ENCODE peak calls at places on chromosomes 12 and 14, in five cellular contexts. L, J, Z, U and Y are unnamed samples.

GRCh38 chr12:93502802-93503623 is 35.7 kb downstream of the MRPL42 start:
- DNase-seq in L (no peak), J (peak; percentile 52), Z (peak; percentile 1), U (peak; percentile 55), Y (peak; percentile 28)

GRCh38 chr12:126899926-126900792 is 1366.8 kb upstream of the TMEM132C start:
- DNase-seq in L (no peak), J (no peak), Z (no peak), U (no peak), Y (no peak)

GRCh38 chr12:80195143-80195726 is 95.9 kb downstream of the OTOGL start:
- DNase-seq in L (no peak), J (peak; percentile 77), Z (no peak), U (no peak), Y (peak; percentile 69)

GRCh38 chr14:105989746-105990302 is 463.4 kb downstream of the TMEM121 start:
- DNase-seq in L (no peak), J (no peak), Z (no peak), U (no peak), Y (no peak)

GRCh38 chr14:93304771-93305170 is 28.1 kb downstream of the BTBD7 start:
- DNase-seq in L (no peak), J (no peak), Z (no peak), U (no peak), Y (peak; percentile 45)

GRCh38 chr14:77372304-77372841 is 4.5 kb downstream of the TMED8 start:
- DNase-seq in L (no peak), J (peak; percentile 20), Z (no peak), U (no peak), Y (peak; percentile 65)

GRCh38 chr14:102050625-102051024 is 36.2 kb downstream of the HSP90AA1 start:
- DNase-seq in L (no peak), J (no peak), Z (no peak), U (no peak), Y (no peak)

GRCh38 chr12:108761226-108761625 is 29.9 kb upstream of the CORO1C start:
- DNase-seq in L (no peak), J (no peak), Z (no peak), U (no peak), Y (no peak)

GRCh38 chr14:92792885-92793284 is 1.2 kb upstream of the GOLGA5 start:
- DNase-seq in L (no peak), J (peak; percentile 19), Z (no peak), U (no peak), Y (peak; percentile 15)

GRCh38 chr12:110004598-110004997 is 5.4 kb downstream of the ANKRD13A start:
- DNase-seq in L (no peak), J (no peak), Z (no peak), U (no peak), Y (no peak)

GRCh38 chr12:6821271-6821673 is 349 bp upstream of the GPR162 start:
- DNase-seq in L (peak; percentile 76), J (peak; percentile 94), Z (peak; percentile 41), U (peak; percentile 38), Y (peak; percentile 60)

GRCh38 chr12:57171668-57172067 is 24.2 kb upstream of the LRP1-AS start:
- DNase-seq in L (no peak), J (no peak), Z (no peak), U (no peak), Y (peak; percentile 75)

GRCh38 chr14:90490727-90491050 is 93.9 kb downstream of the CALM1 start:
- DNase-seq in L (no peak), J (no peak), Z (no peak), U (no peak), Y (no peak)

GRCh38 chr14:54314365-54315134 is 82.3 kb upstream of the CDKN3 start:
- DNase-seq in L (no peak), J (no peak), Z (no peak), U (no peak), Y (no peak)

GRCh38 chr14:69886843-69887242 is 7.6 kb downstream of the SMOC1 start:
- DNase-seq in L (no peak), J (no peak), Z (no peak), U (no peak), Y (peak; percentile 91)

GRCh38 chr14:94597788-94598187 is 14.4 kb upstream of the SERPINA3 start:
- DNase-seq in L (no peak), J (no peak), Z (no peak), U (no peak), Y (no peak)

GRCh38 chr14:54894995-54895394 is 7.6 kb downstream of the GCH1 start:
- DNase-seq in L (no peak), J (no peak), Z (no peak), U (no peak), Y (peak; percentile 22)

GRCh38 chr14:99789581-99789980 is 3.6 kb upstream of the EML1 start:
- DNase-seq in L (no peak), J (no peak), Z (no peak), U (no peak), Y (no peak)

GRCh38 chr14:56002876-56003625 is 115.2 kb upstream of the PELI2 start:
- DNase-seq in L (no peak), J (no peak), Z (no peak), U (peak; percentile 49), Y (no peak)

GRCh38 chr12:117226505-117226904 is 36.2 kb upstream of the FBXO21 start:
- DNase-seq in L (no peak), J (no peak), Z (no peak), U (no peak), Y (no peak)

GRCh38 chr14:52852810-52853521 is 61.6 kb upstream of the GNPNAT1 start:
- DNase-seq in L (no peak), J (peak; percentile 81), Z (no peak), U (no peak), Y (no peak)

GRCh38 chr12:50990147-50990727 is 35.9 kb downstream of the SLC11A2 start:
- DNase-seq in L (no peak), J (no peak), Z (no peak), U (no peak), Y (no peak)

GRCh38 chr14:92953526-92953925 is 30.6 kb downstream of the CHGA start:
- DNase-seq in L (no peak), J (no peak), Z (no peak), U (no peak), Y (no peak)

GRCh38 chr14:101494826-101495225 is 66.5 kb upstream of the DIO3 start:
- DNase-seq in L (no peak), J (no peak), Z (no peak), U (no peak), Y (no peak)

GRCh38 chr12:52200783-52201519 is 9.1 kb upstream of the KRT80 start:
- DNase-seq in L (no peak), J (peak; percentile 81), Z (no peak), U (no peak), Y (no peak)